ENCODE peak calls at places on chromosome 13, in seven cellular contexts. Q is Karpas-422, M is fibroblast of lung, W is GM12878, D is breast epithelium, R is right lobe of liver, B is IMR-90. G is an unnamed sample.

GRCh38 chr13:35600137-35600536 is 123.6 kb upstream of the MAB21L1 start:
- DNase-seq in Q (no peak), M (peak; percentile 52), W (no peak), D (no peak), R (no peak), B (peak; percentile 9), G (no peak)

GRCh38 chr13:109383683-109384082 is 402.7 kb downstream of the IRS2 start:
- DNase-seq in Q (no peak), M (peak; percentile 90), W (no peak), D (no peak), R (no peak), B (peak; percentile 79), G (no peak)

GRCh38 chr13:33017410-33017929 is 1.2 kb downstream of the KL start:
- DNase-seq in Q (peak; percentile 5), M (peak; percentile 55), W (peak; percentile 65), D (no peak), R (peak; percentile 49), B (peak; percentile 6), G (no peak)

GRCh38 chr13:67023088-67023893 is 206.8 kb downstream of the PCDH9 start:
- DNase-seq in Q (no peak), M (peak; percentile 98), W (no peak), D (no peak), R (no peak), B (peak; percentile 82), G (peak; percentile 51)

GRCh38 chr13:39106216-39106995 is 68.2 kb downstream of the NHLRC3 start:
- DNase-seq in Q (peak; percentile 26), M (no peak), W (no peak), D (no peak), R (no peak), B (no peak), G (peak; percentile 41)

GRCh38 chr13:96822900-96823299 is 171.4 kb downstream of the OXGR1 start:
- DNase-seq in Q (peak; percentile 70), M (peak; percentile 8), W (no peak), D (no peak), R (no peak), B (no peak), G (no peak)

GRCh38 chr13:21069561-21070004 is 8.2 kb upstream of the LATS2 start:
- DNase-seq in Q (no peak), M (peak; percentile 97), W (no peak), D (no peak), R (no peak), B (peak; percentile 99), G (no peak)

GRCh38 chr13:43446126-43446525 is 340.6 kb downstream of the ENOX1 start:
- DNase-seq in Q (no peak), M (peak; percentile 65), W (no peak), D (no peak), R (no peak), B (no peak), G (no peak)

GRCh38 chr13:43878897-43879322 is 630 bp downstream of the CCDC122 start:
- DNase-seq in Q (peak; percentile 48), M (peak; percentile 78), W (peak; percentile 13), D (peak; percentile 57), R (peak; percentile 82), B (peak; percentile 81), G (peak; percentile 89)

GRCh38 chr13:78047151-78047550 is 128.5 kb upstream of the EDNRB start:
- DNase-seq in Q (no peak), M (no peak), W (no peak), D (no peak), R (no peak), B (no peak), G (no peak)

GRCh38 chr13:43405457-43405856 is 381.3 kb downstream of the ENOX1 start:
- DNase-seq in Q (no peak), M (peak; percentile 76), W (no peak), D (no peak), R (no peak), B (peak; percentile 74), G (no peak)

GRCh38 chr13:75352641-75353327 is 129.2 kb downstream of the TBC1D4 start:
- DNase-seq in Q (no peak), M (peak; percentile 68), W (no peak), D (no peak), R (no peak), B (peak; percentile 24), G (no peak)

GRCh38 chr13:61778531-61778930 is 362.9 kb upstream of the PCDH20 start:
- DNase-seq in Q (no peak), M (no peak), W (no peak), D (no peak), R (no peak), B (no peak), G (no peak)

GRCh38 chr13:36819811-36820140 is 754 bp downstream of the RFXAP start:
- DNase-seq in Q (peak; percentile 81), M (peak; percentile 48), W (no peak), D (no peak), R (no peak), B (peak; percentile 36), G (no peak)

GRCh38 chr13:49821216-49821820 is 28.8 kb upstream of the KPNA3 start:
- DNase-seq in Q (peak; percentile 70), M (no peak), W (no peak), D (no peak), R (no peak), B (no peak), G (no peak)

GRCh38 chr13:111573801-111574200 is 253.4 kb downstream of the TEX29 start:
- DNase-seq in Q (no peak), M (no peak), W (no peak), D (no peak), R (no peak), B (no peak), G (no peak)

GRCh38 chr13:23552171-23552570 is 18.0 kb upstream of the TNFRSF19 start:
- DNase-seq in Q (no peak), M (no peak), W (no peak), D (no peak), R (no peak), B (no peak), G (no peak)

GRCh38 chr13:24161010-24161775 is 673 bp downstream of the SPATA13 start:
- DNase-seq in Q (no peak), M (peak; percentile 22), W (no peak), D (peak; percentile 60), R (peak; percentile 75), B (no peak), G (peak; percentile 44)

GRCh38 chr13:29540334-29540733 is 55.2 kb downstream of the SLC7A1 start:
- DNase-seq in Q (no peak), M (peak; percentile 61), W (no peak), D (no peak), R (no peak), B (no peak), G (no peak)

GRCh38 chr13:29543230-29544215 is 52.0 kb downstream of the SLC7A1 start:
- DNase-seq in Q (no peak), M (peak; percentile 79), W (peak; percentile 44), D (no peak), R (no peak), B (peak; percentile 60), G (no peak)

GRCh38 chr13:29539866-29540265 is 55.6 kb downstream of the SLC7A1 start:
- DNase-seq in Q (no peak), M (no peak), W (no peak), D (no peak), R (no peak), B (no peak), G (no peak)

GRCh38 chr13:29540799-29541198 is 54.7 kb downstream of the SLC7A1 start:
- DNase-seq in Q (no peak), M (no peak), W (no peak), D (no peak), R (no peak), B (no peak), G (no peak)

GRCh38 chr13:29541400-29541799 is 54.1 kb downstream of the SLC7A1 start:
- DNase-seq in Q (no peak), M (no peak), W (no peak), D (no peak), R (no peak), B (no peak), G (no peak)
- H3K36me3 ChIP-seq in Q (peaks cover 2% of the 10 kb centered on the region), M (peaks cover 4% of the 10 kb centered on the region), W (peaks cover 7% of the 10 kb centered on the region), D (no peaks in the 10 kb centered on the region), R (no peaks in the 10 kb centered on the region), B (peaks cover 8% of the 10 kb centered on the region), G (no peaks in the 10 kb centered on the region)

DNA sequence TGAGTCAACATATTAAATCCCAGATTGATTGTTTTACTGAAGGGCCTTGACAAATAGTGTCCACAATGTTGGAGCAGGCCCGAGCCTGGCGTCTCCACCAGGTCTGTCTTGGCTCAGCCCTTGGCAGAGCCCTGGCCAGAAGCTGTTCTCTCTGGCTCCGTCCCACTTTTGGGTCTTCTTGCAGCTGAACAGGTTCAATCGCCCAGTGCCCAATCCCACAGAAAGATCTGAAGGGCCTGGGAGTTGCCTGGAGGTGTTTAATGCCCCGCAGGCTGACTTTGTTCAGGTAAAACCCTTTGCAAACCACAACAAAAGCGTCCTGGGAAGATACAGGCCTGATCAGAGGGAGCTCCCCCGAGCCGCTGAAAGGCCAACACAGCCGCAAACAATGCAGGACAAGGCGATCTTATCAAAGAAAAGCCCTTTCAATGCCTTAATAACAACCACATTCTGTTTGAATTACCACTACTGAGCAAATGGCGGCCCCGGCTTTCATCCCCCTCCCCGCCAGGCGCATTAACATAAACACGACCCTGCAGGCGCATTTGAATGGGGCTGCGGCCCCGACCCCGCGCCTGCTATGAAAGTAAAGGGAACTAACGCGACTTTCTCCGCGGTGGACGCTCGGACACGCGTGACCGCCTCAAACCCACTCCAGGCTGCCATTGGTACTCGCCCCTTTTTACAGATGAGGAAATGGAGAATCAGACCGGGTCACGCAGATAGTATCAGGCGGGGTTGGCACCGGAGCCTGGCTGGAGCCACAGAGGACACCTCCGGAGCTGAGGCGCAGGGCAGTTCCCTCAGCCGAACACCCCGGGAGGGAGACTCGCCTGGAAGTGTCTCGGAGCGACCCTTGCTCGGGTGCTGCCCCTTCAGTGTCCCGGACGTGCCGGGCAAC is 3.1 kb downstream of the CDX2 start:
- DNase-seq in Q (no peak), M (no peak), W (no peak), D (no peak), R (no peak), B (no peak), G (no peak)
- H3K4me1 ChIP-seq in Q (no peaks in the 10 kb centered on the region), M (no peaks in the 10 kb centered on the region), W (no peaks in the 10 kb centered on the region), D (peaks cover 3% of the 10 kb centered on the region), R (no peaks in the 10 kb centered on the region), B (no peaks in the 10 kb centered on the region), G (peaks cover 34% of the 10 kb centered on the region)

DNA sequence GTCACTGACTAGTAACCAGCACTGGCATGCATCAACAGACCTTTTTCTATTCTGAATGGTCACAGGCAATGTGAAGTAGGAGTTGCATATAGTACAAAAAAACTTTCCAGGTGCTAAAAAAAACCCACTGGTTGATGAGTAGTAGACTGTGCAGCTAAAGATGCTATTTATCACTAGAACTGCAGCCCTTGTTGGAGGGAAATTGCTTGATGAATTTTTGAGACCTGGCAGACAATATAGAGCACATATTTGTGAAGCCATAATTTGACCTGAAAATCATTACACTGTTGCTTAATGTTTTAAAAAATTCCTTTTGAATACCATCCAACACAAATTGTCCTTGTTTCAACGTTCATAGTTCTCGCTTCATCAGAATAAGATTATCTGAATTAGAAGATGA is 441.0 kb downstream of the KLF12 start:
- DNase-seq in Q (no peak), M (peak; percentile 80), W (no peak), D (no peak), R (no peak), B (no peak), G (no peak)
- H3K36me3 ChIP-seq in Q (no peaks in the 10 kb centered on the region), M (peaks cover 1% of the 10 kb centered on the region), W (no peaks in the 10 kb centered on the region), D (no peaks in the 10 kb centered on the region), R (peaks cover 17% of the 10 kb centered on the region), B (peaks cover 19% of the 10 kb centered on the region), G (no peaks in the 10 kb centered on the region)

DNA sequence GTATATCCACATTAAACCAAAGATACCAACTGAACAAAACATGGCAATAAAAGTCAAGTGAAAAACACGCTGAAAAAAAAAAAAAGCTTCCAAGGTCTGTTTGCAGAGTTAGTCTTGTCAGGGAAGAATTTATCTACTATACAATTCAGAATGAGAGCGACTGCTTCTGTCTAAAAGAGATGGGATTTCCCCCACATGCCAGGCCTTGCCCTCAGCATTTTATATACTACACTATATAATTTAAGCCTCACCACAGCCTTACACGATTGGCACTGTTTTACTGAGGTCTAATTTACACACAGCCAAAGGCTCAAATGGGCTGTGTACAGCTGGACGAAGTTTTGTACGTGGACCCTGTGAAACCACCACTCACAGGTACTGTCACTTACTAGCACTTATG is 67.3 kb downstream of the FOXO1 start:
- DNase-seq in Q (no peak), M (no peak), W (no peak), D (no peak), R (no peak), B (no peak), G (no peak)
- H3K4me1 ChIP-seq in Q (peaks cover 99% of the 10 kb centered on the region), M (no peaks in the 10 kb centered on the region), W (peaks cover 13% of the 10 kb centered on the region), D (peaks cover 6% of the 10 kb centered on the region), R (no peaks in the 10 kb centered on the region), B (no peaks in the 10 kb centered on the region), G (peaks cover 15% of the 10 kb centered on the region)

G was measured in left lung.